ENCODE peak calls at places on chromosomes 16 and 17, in seven cellular contexts. L, X, J, K, Z, C and M are unnamed samples.

GRCh38 chr17:29291163-29291752 is 2.7 kb downstream of the NUFIP2 start:
- DNase-seq in X (no peak), K (no peak), L (no peak), J (no peak), C (no peak), Z (no peak), M (no peak)

GRCh38 chr17:82384730-82385429 is 13.3 kb downstream of the UTS2R start:
- DNase-seq in Z (no peak), K (no peak), C (peak; percentile 55), L (no peak), X (peak; percentile 82), J (peak; percentile 79), M (peak; percentile 83)

GRCh38 chr16:86285938-86286921 is 224.1 kb upstream of the FOXF1 start:
- DNase-seq in X (no peak), Z (no peak), K (no peak), J (no peak), L (no peak), C (no peak), M (no peak)

GRCh38 chr16:11602321-11602720 is 15.6 kb upstream of the LITAF start:
- DNase-seq in Z (no peak), K (no peak), C (no peak), J (no peak), X (no peak), L (no peak), M (no peak)

GRCh38 chr16:68450741-68451140 is 2.4 kb upstream of the SMPD3 start:
- DNase-seq in Z (no peak), X (no peak), C (no peak), K (no peak), L (no peak), J (no peak), M (no peak)

GRCh38 chr17:82685291-82685690 is 13.2 kb downstream of the RAB40B start:
- DNase-seq in L (no peak), X (no peak), C (no peak), Z (no peak), J (no peak), K (no peak), M (no peak)

GRCh38 chr16:53999123-53999522 is 287.5 kb downstream of the IRX3 start:
- DNase-seq in X (no peak), Z (no peak), L (no peak), C (no peak), K (no peak), J (no peak), M (no peak)

GRCh38 chr16:57618306-57619132 is 9.9 kb upstream of the ADGRG1 start:
- DNase-seq in X (no peak), K (no peak), L (peak; percentile 78), Z (no peak), C (peak; percentile 72), J (no peak), M (peak; percentile 75)

GRCh38 chr17:34305061-34305460 is 14.2 kb upstream of the CCL8 start:
- DNase-seq in K (no peak), Z (no peak), X (no peak), L (no peak), J (no peak), C (no peak), M (no peak)

GRCh38 chr16:31181102-31181830 is 1.3 kb downstream of the FUS start:
- DNase-seq in L (no peak), J (peak; percentile 36), Z (peak; percentile 38), C (peak; percentile 33), X (peak; percentile 86), K (peak; percentile 31), M (peak; percentile 63)

GRCh38 chr16:53642094-53642493 is 61.6 kb downstream of the RPGRIP1L start:
- DNase-seq in X (peak; percentile 59), L (no peak), J (no peak), C (peak; percentile 65), Z (no peak), K (no peak), M (peak; percentile 45)

GRCh38 chr17:80477647-80478478 is 1.5 kb upstream of the NPTX1 start:
- DNase-seq in X (no peak), K (no peak), C (no peak), J (no peak), L (no peak), Z (peak; percentile 59), M (no peak)
- TF ChIP-seq CTCF in X (peak; percentile 13), K (peak; percentile 13), C (peak; percentile 21), J (peak; percentile 57), L (peak; percentile 34), Z (peak; percentile 64), M (no peak)

DNA sequence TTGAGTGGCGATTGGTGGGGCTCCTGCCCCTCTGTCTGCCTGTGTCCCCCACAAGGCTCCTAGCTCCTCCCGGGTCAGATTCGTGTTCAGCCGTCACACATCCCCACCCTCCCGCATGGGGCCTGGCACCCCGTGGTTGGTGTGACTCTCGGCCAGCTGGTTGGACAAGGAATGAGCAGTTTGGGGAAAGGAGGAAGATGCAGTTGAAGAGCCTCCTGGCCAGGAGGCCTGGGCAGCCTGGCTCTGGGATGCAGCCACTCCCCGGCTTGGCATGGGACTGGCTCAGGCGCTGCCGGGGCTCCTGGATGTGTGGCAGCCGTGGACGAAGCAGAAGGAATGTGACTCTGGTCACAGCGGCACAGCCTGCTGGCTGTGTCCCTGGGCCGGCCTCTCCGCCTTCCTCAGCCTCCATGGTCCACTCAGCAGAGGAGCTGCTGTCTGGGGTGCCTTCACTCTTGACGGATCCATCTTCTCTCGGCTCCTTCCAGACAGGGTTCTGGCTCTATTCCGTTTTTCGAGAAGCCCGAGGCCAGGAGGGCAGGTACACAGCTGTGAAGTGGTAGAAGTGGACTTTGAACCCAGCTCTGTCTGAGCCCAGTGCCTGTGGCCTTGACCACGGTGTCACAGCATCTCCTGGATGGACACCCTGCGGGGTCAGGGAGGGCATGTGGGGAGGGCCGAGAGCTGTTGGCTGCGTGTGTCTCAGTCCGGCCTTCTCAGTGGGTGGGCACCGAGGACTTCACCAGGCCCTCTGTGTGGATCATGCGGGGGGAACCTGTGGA is 2.1 kb downstream of the TRAF7 start:
- DNase-seq in L (no peak), Z (no peak), X (peak; percentile 72), C (no peak), K (no peak), J (no peak), M (peak; percentile 94)
- H3K4me3 ChIP-seq in L (peak overlapping the region; percentile 72), Z (no peak overlapping the region), X (peak overlapping the region; percentile 81), C (no peak overlapping the region), K (no peak overlapping the region), J (peak overlapping the region; percentile 83), M (peak overlapping the region; percentile 95)

GRCh38 chr16:88926374-88926990 is 50.5 kb downstream of the CBFA2T3 start:
- DNase-seq in K (no peak), X (no peak), J (no peak), L (no peak), Z (no peak), C (no peak), M (no peak)

GRCh38 chr16:88923450-88923849 is 53.6 kb downstream of the CBFA2T3 start:
- DNase-seq in L (no peak), X (no peak), C (no peak), J (no peak), Z (no peak), K (no peak), M (no peak)

GRCh38 chr16:88925540-88925887 is 51.5 kb downstream of the CBFA2T3 start:
- DNase-seq in K (no peak), Z (no peak), C (no peak), J (no peak), L (no peak), X (no peak), M (no peak)

GRCh38 chr16:88923926-88924833 is 52.8 kb downstream of the CBFA2T3 start:
- DNase-seq in K (no peak), C (no peak), L (no peak), J (no peak), X (no peak), Z (no peak), M (no peak)

DNA sequence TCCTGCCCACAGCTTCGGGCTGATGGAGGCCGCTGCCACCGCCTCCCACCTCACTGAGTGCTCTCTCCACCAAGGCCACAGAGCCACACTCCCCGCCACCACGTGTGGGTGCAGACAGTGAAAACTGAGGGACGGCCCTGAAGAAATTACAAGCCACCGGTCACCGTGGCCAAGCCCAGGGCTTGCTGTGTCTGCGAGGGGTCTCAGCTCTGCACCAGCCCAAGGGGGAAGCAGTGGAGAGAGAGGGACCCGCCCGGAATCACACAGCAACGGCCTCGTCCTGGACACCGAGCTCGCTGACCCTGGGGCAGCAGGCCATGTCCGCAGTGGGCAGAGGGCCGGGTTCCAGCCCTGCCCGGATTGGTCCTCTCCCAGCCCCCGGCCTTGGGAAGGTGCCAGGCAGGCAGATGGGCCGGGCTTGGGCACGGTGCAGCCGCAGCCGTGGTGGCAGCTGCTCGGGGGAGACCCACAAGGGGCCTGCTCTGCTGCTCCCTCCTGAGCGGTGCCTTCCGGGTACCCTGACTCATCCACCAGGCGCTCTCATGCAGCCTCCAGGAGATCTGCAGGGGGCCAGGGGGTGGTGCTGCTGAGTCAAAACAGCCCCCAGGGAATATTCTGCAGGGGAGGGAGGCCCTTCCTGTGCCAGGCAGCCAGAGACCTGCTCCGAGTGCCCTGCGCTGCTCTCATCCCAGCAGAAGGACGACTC is 52.0 kb downstream of the CBFA2T3 start:
- DNase-seq in Z (peak; percentile 34), J (no peak), X (no peak), L (no peak), C (no peak), K (peak; percentile 73), M (no peak)
- TF ChIP-seq CTCF in Z (peak; percentile 31), J (peak; percentile 38), X (no peak), L (peak; percentile 27), C (no peak), K (no peak), M (no peak)

GRCh38 chr17:57876866-57877237 is 27.0 kb upstream of the MRPS23 start:
- DNase-seq in J (no peak), Z (no peak), K (no peak), C (no peak), X (no peak), L (no peak), M (no peak)

GRCh38 chr17:57874058-57874419 is 24.2 kb upstream of the MRPS23 start:
- DNase-seq in C (no peak), Z (no peak), X (no peak), K (no peak), J (no peak), L (no peak), M (no peak)

GRCh38 chr17:57876023-57876865 is 26.4 kb upstream of the MRPS23 start:
- DNase-seq in J (no peak), X (no peak), K (no peak), L (no peak), Z (no peak), C (no peak), M (no peak)

GRCh38 chr17:57874434-57875108 is 24.7 kb upstream of the MRPS23 start:
- DNase-seq in C (peak; percentile 48), J (peak; percentile 76), X (peak; percentile 88), K (peak; percentile 31), Z (peak; percentile 83), L (no peak), M (peak; percentile 52)

DNA sequence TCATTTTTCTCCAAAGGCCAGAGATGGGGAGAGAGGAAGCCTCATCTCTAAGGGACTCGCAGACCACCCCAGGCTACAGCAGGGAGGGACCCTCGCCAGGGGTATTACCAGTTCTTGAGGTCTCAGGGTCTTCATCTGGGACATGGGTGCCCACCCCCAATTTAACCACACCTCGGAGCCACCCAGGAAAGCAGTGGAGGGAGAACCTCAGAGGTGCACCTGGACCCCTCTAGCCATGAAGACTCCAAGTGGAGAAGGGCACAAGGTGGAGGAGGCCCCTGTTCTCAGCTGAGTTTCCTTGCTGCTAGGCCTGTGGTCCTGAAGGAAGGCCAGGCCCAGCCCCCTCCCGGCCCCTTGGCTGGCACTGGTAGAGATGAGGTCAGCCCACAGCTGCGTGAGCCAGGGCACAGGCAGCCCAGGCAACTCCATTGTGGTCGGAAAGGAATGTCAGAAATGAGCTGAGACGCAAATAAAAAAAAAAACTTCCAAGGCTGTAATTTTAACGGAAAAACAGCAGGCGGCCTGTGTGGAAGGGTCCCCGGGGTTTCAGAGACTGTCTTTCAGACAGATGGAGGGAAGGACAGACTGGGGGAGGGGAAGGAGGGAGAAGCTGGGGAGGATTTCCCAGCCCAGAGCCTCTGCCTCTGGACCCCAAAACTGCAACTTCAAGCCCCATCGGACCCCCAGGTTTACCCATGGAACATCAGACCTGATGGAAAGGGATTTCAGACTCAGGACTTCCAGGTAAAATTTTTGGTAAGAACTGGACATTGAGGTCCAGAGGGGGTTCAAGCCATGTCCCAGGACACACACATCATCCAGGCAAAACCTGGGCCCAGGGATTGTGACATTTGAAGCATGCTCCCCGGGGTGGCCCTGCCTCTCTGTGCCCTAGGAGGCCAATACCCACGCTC is 25.5 kb upstream of the MRPS23 start:
- DNase-seq in Z (peak; percentile 86), J (peak; percentile 76), L (peak; percentile 91), K (no peak), C (peak; percentile 81), X (peak; percentile 89), M (no peak)
- H3K4me3 ChIP-seq in Z (peak overlapping the region; percentile 7), J (peak overlapping the region; percentile 54), L (peak overlapping the region; percentile 32), K (no peak overlapping the region), C (no peak overlapping the region), X (no peak overlapping the region), M (no peak overlapping the region)